ENCODE peak calls at places on chromosomes 13 and 19, in five cellular contexts. F, D, V, P and X are unnamed samples.

GRCh38 chr19:46447006-46447405 is 18.3 kb upstream of the PNMA8C start:
- DNase-seq in F (no peak), D (no peak), V (no peak), P (no peak), X (no peak)

GRCh38 chr19:48398329-48399235 is 5.1 kb downstream of the GRIN2D start:
- DNase-seq in F (peak), D (no peak), V (peak), P (peak), X (peak)

GRCh38 chr13:26616126-26616525 is 58.6 kb downstream of the WASF3 start:
- DNase-seq in F (peak), D (peak), V (no peak), P (no peak), X (no peak)

GRCh38 chr19:43545981-43546380 is 13.0 kb downstream of the ZNF575 start:
- DNase-seq in F (no peak), D (no peak), V (peak), P (no peak), X (no peak)

GRCh38 chr19:12773571-12773970 is 1.8 kb downstream of the HOOK2 start:
- DNase-seq in F (peak), D (no peak), V (no peak), P (peak), X (no peak)

GRCh38 chr13:52345631-52346251 is 60.2 kb downstream of the THSD1 start:
- DNase-seq in F (no peak), D (no peak), V (no peak), P (no peak), X (no peak)

GRCh38 chr19:47186337-47187022 is 44.5 kb downstream of the BBC3 start:
- DNase-seq in F (no peak), D (no peak), V (no peak), P (no peak), X (no peak)

GRCh38 chr13:50080158-50080855 is 65.1 kb downstream of the KCNRG start:
- DNase-seq in F (peak), D (no peak), V (no peak), P (no peak), X (no peak)

GRCh38 chr19:16074488-16075365 is 1.6 kb upstream of the TPM4 start:
- DNase-seq in F (no peak), D (no peak), V (no peak), P (peak), X (no peak)

GRCh38 chr19:50416815-50417137 is 2.0 kb upstream of the SPIB start:
- DNase-seq in F (no peak), D (no peak), V (no peak), P (no peak), X (no peak)

DNA sequence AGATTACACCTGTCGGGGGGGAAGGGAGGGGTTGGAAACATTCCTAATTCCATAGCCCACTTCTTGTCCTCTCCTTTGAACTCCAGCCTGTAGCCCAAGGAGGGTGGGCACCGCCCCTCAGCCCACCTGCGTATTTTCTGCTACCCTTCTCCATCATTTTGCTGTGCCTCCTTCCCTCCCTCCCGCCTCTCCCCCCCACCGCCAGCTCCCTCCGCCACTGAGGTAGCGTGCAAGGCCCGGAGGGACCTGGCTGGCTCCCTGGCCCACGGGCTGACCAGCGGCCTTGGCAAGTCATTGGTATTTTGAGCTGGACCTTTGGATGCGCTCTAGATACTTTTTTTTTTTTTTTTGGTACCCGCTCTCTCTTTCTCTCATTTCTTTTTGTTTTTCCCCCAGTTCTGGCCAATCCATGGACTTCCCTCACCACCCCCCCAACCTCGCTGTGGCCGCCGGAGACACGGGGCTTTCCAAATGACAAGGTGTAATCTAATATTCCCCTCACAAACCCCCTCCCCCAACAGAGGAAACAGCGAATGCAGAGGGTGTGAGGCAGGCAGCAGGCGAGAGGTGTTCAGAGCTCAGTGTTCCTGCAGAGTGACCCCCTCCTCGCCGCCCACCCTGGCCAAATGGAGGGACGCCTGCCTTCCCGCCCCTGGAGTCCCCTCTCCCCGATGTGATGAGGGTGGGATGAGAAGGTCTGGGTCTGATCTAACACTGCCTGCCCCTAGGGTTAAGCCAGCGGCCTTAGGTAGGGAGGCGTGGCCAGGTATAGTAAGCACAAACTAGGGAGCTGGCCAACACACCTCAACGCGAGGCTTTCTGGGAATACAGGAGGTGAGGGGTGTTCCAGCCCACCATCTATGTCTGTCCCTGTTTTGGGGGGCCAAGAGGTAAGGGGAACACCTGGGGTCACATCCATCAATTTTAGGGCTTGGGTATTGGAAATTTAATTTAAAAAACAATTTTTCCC is 89.2 kb downstream of the PTPRS start:
- DNase-seq in F (no peak), D (no peak), V (no peak), P (no peak), X (no peak)
- H3K4me3 ChIP-seq in F (no peak), D (no peak), V (no peak), P (peak), X (no peak)

GRCh38 chr13:77055158-77055557 is 28.2 kb upstream of the FBXL3 start:
- DNase-seq in F (no peak), D (no peak), V (no peak), P (no peak), X (no peak)
- H3K4me3 ChIP-seq in F (no peak), D (no peak), V (no peak), P (no peak), X (no peak)

GRCh38 chr13:23447927-23448326 is 14.4 kb upstream of the SACS start:
- DNase-seq in F (peak), D (no peak), V (no peak), P (no peak), X (peak)
- H3K4me3 ChIP-seq in F (no peak), D (no peak), V (no peak), P (no peak), X (no peak)

GRCh38 chr19:18605546-18606280 is 886 bp downstream of the CRLF1 start:
- DNase-seq in F (no peak), D (no peak), V (no peak), P (no peak), X (no peak)

GRCh38 chr19:18608805-18609716 is 2.5 kb upstream of the CRLF1 start:
- DNase-seq in F (no peak), D (no peak), V (no peak), P (no peak), X (no peak)

GRCh38 chr19:18606281-18607221 is at the start of gene CRLF1:
- DNase-seq in F (no peak), D (no peak), V (no peak), P (no peak), X (no peak)

GRCh38 chr19:18608102-18608804 is 1.7 kb upstream of the CRLF1 start:
- DNase-seq in F (no peak), D (no peak), V (no peak), P (no peak), X (no peak)

GRCh38 chr19:18607222-18608101 is 863 bp upstream of the CRLF1 start:
- DNase-seq in F (no peak), D (no peak), V (no peak), P (no peak), X (no peak)
- H3K4me3 ChIP-seq in F (no peak), D (no peak), V (no peak), P (peak), X (peak)

DNA sequence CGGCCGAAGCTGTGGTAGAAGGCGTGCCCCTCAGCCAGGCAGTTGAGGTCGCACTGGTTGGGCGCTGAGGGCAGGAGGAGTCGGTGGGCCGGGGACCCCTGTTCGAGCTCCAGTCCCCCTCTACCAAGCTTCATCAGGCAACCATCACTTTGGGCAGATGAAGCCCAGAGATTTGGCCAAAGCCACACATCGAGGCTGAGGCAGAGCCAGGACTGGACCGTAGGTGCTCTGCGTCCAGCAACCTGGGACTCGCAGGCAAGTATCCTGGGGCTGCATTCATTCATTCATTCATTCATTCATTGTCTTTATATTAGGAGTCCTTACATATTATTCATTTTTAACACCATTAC is 4.3 kb downstream of the ADAMTSL5 start:
- DNase-seq in F (no peak), D (no peak), V (no peak), P (no peak), X (no peak)
- H3K4me3 ChIP-seq in F (no peak), D (peak), V (peak), P (peak), X (peak)

GRCh38 chr13:40304391-40304790 is 362.1 kb downstream of the FOXO1 start:
- DNase-seq in F (no peak), D (no peak), V (no peak), P (no peak), X (no peak)
- H3K4me3 ChIP-seq in F (no peak), D (no peak), V (no peak), P (no peak), X (no peak)

GRCh38 chr19:19662344-19662743 is 1.1 kb downstream of the ATP13A1 start:
- DNase-seq in F (no peak), D (no peak), V (peak), P (no peak), X (no peak)
- H3K4me3 ChIP-seq in F (peak), D (peak), V (peak), P (peak), X (peak)

GRCh38 chr19:1237027-1237659 is 662 bp downstream of the CBARP start:
- DNase-seq in F (peak), D (no peak), V (no peak), P (no peak), X (no peak)

GRCh38 chr19:1235625-1236538 is 1.9 kb downstream of the CBARP start:
- DNase-seq in F (peak), D (no peak), V (no peak), P (no peak), X (no peak)

GRCh38 chr19:1234670-1235380 is 3.0 kb downstream of the CBARP start:
- DNase-seq in F (no peak), D (no peak), V (no peak), P (no peak), X (no peak)

GRCh38 chr19:1237754-1238372 is at the start of gene CBARP:
- DNase-seq in F (no peak), D (no peak), V (no peak), P (no peak), X (no peak)

DNA sequence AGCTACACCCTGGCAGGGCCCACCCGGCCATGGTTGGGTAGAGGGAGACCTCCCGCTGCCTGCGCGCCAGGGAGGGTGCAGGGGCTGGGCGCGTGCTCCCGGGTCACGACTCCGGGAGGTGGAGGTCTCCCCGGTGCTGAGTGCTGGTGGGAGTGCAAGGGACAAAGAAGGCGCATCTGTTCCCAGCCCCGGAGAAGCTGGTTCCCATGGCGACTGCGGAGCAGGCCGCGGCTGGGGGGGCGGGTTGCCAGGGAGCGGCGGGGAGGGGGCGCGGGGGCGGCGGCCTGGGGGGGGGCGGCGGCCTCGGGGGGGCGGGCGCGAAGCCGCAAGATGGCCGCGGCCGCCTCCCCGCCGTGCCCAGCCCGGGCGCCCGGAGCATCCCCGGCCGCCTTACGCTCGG is 1.2 kb downstream of the CBARP start:
- DNase-seq in F (no peak), D (no peak), V (no peak), P (no peak), X (no peak)
- H3K4me3 ChIP-seq in F (peak), D (peak), V (peak), P (peak), X (peak)

DNA sequence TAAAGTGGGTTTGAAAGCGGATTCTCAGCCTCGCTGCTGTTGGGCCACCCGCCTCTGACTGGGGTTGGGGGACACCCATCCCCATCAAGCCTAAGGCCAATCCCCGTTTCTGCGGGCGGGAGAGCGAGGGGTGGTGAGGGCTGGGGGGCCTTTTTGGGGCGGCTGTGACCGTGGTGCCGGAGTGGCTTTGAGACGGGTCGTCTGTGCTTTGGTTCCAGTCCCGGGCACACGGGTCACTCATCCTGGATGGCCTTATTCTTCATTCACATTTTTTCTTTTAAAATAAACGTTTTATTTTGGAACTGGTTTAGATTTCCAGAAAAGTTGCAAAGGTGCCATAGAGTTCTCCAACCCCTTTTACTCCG is 1.6 kb downstream of the ZNRF4 start:
- DNase-seq in F (no peak), D (no peak), V (no peak), P (no peak), X (no peak)
- H3K4me3 ChIP-seq in F (no peak), D (no peak), V (no peak), P (no peak), X (no peak)

DNA sequence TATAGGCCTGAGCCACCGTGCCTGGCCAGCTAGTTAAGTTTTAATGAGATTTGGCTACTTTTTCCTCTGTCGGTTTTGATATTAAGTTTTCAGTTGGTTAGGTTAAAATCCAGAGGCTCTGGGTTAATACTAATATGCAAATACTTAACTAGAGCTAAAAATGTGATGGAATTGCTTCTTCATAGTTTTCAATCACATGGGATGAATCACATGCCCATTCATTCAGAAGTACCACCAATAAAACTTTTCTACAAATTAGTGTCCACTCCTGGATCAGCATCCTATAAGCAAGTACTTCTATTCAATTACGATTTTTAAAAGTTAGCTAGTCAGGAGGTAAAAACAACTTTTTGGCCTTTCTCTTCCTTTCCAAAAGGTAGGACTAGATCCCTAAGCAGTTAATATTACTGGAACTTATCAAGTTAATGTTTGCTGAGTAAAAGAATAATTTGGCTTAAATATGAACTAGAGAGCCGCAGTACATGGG is 4.3 kb downstream of the SLC25A30 start:
- DNase-seq in F (peak), D (no peak), V (no peak), P (no peak), X (no peak)
- H3K4me3 ChIP-seq in F (peak), D (no peak), V (peak), P (peak), X (no peak)